ENCODE peak calls at places on chromosomes 13 and 19, in seven cellular contexts. W, B, Q, K, V, F and U are unnamed samples.

GRCh38 chr13:114089751-114090400 is 42.5 kb downstream of the RASA3 start:
- DNase-seq in W (no peak), B (no peak), Q (no peak), K (no peak), V (peak; percentile 24), F (no peak), U (no peak)

GRCh38 chr19:38892841-38893240 is 6.6 kb downstream of the SIRT2 start:
- DNase-seq in W (no peak), B (no peak), Q (no peak), K (no peak), V (peak; percentile 71), F (no peak), U (no peak)

GRCh38 chr13:95641961-95642621 is 2.4 kb downstream of the DZIP1 start:
- DNase-seq in W (peak; percentile 10), B (peak; percentile 58), Q (peak; percentile 13), K (peak; percentile 43), V (peak; percentile 91), F (no peak), U (no peak)

GRCh38 chr13:104357672-104358314 is 1291.6 kb upstream of the SLC10A2 start:
- DNase-seq in W (no peak), B (no peak), Q (no peak), K (no peak), V (no peak), F (no peak), U (no peak)

GRCh38 chr13:107866666-107867623 is 348.4 kb downstream of the LIG4 start:
- DNase-seq in W (no peak), B (no peak), Q (no peak), K (peak; percentile 67), V (peak; percentile 75), F (no peak), U (peak; percentile 38)

GRCh38 chr19:17305517-17306284 is at the start of gene MRPL34:
- DNase-seq in W (peak; percentile 97), B (peak; percentile 100), Q (peak; percentile 99), K (peak; percentile 93), V (peak; percentile 100), F (peak; percentile 97), U (peak; percentile 94)

GRCh38 chr19:10981496-10981895 is 20.7 kb downstream of the SMARCA4 start:
- DNase-seq in W (no peak), B (no peak), Q (no peak), K (peak; percentile 38), V (no peak), F (no peak), U (no peak)

GRCh38 chr13:29901714-29902631 is 51.6 kb upstream of the UBL3 start:
- DNase-seq in W (peak; percentile 84), B (peak; percentile 87), Q (peak; percentile 83), K (peak; percentile 66), V (no peak), F (peak; percentile 50), U (peak; percentile 63)

GRCh38 chr19:38800577-38801347 is 11.8 kb downstream of the LGALS7B start:
- DNase-seq in W (no peak), B (no peak), Q (no peak), K (no peak), V (no peak), F (no peak), U (no peak)

GRCh38 chr19:4523306-4524110 is 5.2 kb upstream of the PLIN4 start:
- DNase-seq in W (no peak), B (peak; percentile 36), Q (no peak), K (no peak), V (peak; percentile 88), F (peak; percentile 16), U (no peak)

GRCh38 chr13:98785405-98785804 is 32.9 kb upstream of the SLC15A1 start:
- DNase-seq in W (no peak), B (peak; percentile 14), Q (no peak), K (no peak), V (no peak), F (no peak), U (no peak)